ENCODE peak calls at places on chromosome 1, in four cellular contexts. S is IMR-90, B is H9, D is H1. U is an unnamed sample.

GRCh38 chr1:25122747-25123146 is 109.6 kb downstream of the SYF2 start:
- DNase-seq in S (no peak), B (no peak), D (no peak), U (no peak)

GRCh38 chr1:8423134-8423701 is 105.3 kb downstream of the SLC45A1 start:
- DNase-seq in S (no peak), B (no peak), D (no peak), U (peak; percentile 53)

GRCh38 chr1:204258213-204259115 is 44.7 kb upstream of the GOLT1A start:
- DNase-seq in D (peak; percentile 56), S (peak; percentile 63), B (peak; percentile 86), U (peak; percentile 69)

GRCh38 chr1:98940680-98941079 is 64.0 kb downstream of the PLPPR5 start:
- DNase-seq in B (no peak), S (peak; percentile 81), D (no peak), U (no peak)

GRCh38 chr1:161092621-161093028 is 3.3 kb upstream of the NECTIN4 start:
- DNase-seq in S (peak; percentile 43), D (no peak), B (no peak), U (no peak)

GRCh38 chr1:93702102-93702827 is 20.6 kb upstream of the BCAR3 start:
- DNase-seq in S (no peak), D (no peak), B (peak; percentile 10), U (no peak)

GRCh38 chr1:9505142-9505541 is 34.1 kb upstream of the SLC25A33 start:
- DNase-seq in S (no peak), D (no peak), B (no peak), U (no peak)

GRCh38 chr1:115647000-115647399 is 5.2 kb downstream of the VANGL1 start:
- DNase-seq in S (peak; percentile 28), D (no peak), B (no peak), U (no peak)

GRCh38 chr1:214791961-214792360 is 189.0 kb downstream of the CENPF start:
- DNase-seq in S (peak; percentile 50), D (no peak), B (no peak), U (peak; percentile 8)

GRCh38 chr1:147243228-147243685 is 773 bp downstream of the CHD1L start:
- DNase-seq in D (no peak), S (peak; percentile 86), B (no peak), U (no peak)

GRCh38 chr1:9399510-9400424 is 107.1 kb downstream of the SPSB1 start:
- DNase-seq in B (no peak), D (no peak), S (peak; percentile 48), U (peak; percentile 78)

GRCh38 chr1:175388286-175388685 is 195.7 kb upstream of the KIAA0040 start:
- DNase-seq in S (no peak), D (no peak), B (no peak), U (no peak)

GRCh38 chr1:157105988-157106812 is 6.6 kb upstream of the ETV3L start:
- DNase-seq in D (no peak), S (peak; percentile 97), B (no peak), U (peak; percentile 92)

GRCh38 chr1:99003911-99004269 is 771 bp downstream of the PLPPR5 start:
- DNase-seq in B (peak; percentile 36), S (no peak), D (no peak), U (no peak)

GRCh38 chr1:68346192-68346808 is 103.5 kb downstream of the RPE65 start:
- DNase-seq in B (no peak), D (no peak), S (peak; percentile 46), U (peak; percentile 54)

GRCh38 chr1:225750865-225751824 is 26.5 kb upstream of the SRP9 start:
- DNase-seq in D (no peak), S (no peak), B (no peak), U (no peak)

GRCh38 chr1:18468570-18468969 is 12.2 kb upstream of the KLHDC7A start:
- DNase-seq in B (no peak), D (no peak), S (no peak), U (no peak)

GRCh38 chr1:4048076-4048475 is 148.0 kb upstream of the C1orf174 start:
- DNase-seq in S (no peak), D (no peak), B (no peak), U (no peak)

GRCh38 chr1:13642306-13643004 is 57.5 kb upstream of the PRDM2 start:
- DNase-seq in S (no peak), B (no peak), D (no peak), U (no peak)

GRCh38 chr1:116334015-116334547 is 39.0 kb upstream of the ATP1A1 start:
- DNase-seq in D (no peak), S (peak; percentile 30), B (no peak), U (peak; percentile 74)

GRCh38 chr1:12057382-12057781 is 5.7 kb upstream of the TNFRSF8 start:
- DNase-seq in D (no peak), S (peak; percentile 23), B (no peak), U (no peak)

GRCh38 chr1:161439280-161440232 is 65.7 kb upstream of the FCGR2A start:
- DNase-seq in D (peak; percentile 23), B (peak; percentile 56), S (peak; percentile 33), U (peak; percentile 11)

GRCh38 chr1:239288964-239289535 is 97.3 kb upstream of the CHRM3 start:
- DNase-seq in S (no peak), D (no peak), B (no peak), U (no peak)

DNA sequence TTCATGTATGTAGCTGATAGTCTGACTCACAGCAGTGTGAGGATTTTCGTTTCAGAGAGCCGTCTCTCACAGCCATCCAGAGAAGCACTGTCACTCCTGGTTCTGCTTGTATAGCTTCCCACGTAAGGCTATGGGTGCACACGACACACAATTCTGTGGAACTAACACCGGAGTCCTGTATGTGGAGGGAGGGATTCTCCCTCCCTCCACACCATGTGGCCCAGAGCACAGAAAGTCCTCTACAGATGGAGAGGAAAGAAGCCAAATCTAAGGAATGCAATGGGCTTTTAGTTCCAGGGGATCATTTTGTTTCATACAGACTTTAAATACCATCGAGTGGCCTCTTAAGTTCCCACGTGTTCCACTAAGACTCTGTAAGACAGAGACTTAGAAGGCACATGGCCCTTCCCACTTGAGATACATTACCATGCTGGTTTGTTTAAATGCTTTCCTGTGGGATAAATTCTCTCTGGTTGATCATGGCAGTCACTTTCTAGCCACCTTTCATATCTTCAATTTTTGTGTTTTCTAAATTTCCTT is 156.0 kb downstream of the TGFB2 start:
- DNase-seq in S (no peak), D (no peak), B (no peak), U (no peak)
- H3K14ac ChIP-seq in S (peak overlapping the region; percentile 75), D (no peak overlapping the region), B (no peak overlapping the region), U (no peak overlapping the region)

GRCh38 chr1:228289239-228289849 is 81.5 kb downstream of the OBSCN start:
- DNase-seq in B (no peak), D (no peak), S (no peak), U (no peak)
- H3K23ac ChIP-seq in B (no peak overlapping the region), D (no peak overlapping the region), S (no peak overlapping the region), U (no peak overlapping the region)

DNA sequence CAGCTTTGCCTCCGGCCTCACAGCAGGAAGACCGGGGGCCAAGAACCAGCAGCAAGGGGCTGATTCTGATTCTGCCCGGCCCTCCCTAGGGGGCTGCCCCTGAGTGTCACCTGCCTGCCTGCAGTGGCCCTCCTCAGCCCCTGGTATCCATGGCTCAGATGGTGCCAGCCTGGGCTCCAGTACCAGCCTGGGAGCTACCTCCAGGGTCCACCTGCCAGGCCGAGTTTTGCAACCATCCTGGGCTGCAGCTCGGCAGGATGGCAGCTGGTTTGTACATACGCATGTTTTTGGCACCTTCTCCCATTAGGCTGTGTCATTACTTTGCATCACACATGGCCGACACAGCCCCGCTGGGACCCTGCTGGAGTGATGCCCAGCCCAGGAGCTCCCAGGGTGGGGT is 93.3 kb upstream of the WNT4 start:
- DNase-seq in S (no peak), B (no peak), D (no peak), U (no peak)
- H3K14ac ChIP-seq in S (no peak overlapping the region), B (no peak overlapping the region), D (no peak overlapping the region), U (no peak overlapping the region)

DNA sequence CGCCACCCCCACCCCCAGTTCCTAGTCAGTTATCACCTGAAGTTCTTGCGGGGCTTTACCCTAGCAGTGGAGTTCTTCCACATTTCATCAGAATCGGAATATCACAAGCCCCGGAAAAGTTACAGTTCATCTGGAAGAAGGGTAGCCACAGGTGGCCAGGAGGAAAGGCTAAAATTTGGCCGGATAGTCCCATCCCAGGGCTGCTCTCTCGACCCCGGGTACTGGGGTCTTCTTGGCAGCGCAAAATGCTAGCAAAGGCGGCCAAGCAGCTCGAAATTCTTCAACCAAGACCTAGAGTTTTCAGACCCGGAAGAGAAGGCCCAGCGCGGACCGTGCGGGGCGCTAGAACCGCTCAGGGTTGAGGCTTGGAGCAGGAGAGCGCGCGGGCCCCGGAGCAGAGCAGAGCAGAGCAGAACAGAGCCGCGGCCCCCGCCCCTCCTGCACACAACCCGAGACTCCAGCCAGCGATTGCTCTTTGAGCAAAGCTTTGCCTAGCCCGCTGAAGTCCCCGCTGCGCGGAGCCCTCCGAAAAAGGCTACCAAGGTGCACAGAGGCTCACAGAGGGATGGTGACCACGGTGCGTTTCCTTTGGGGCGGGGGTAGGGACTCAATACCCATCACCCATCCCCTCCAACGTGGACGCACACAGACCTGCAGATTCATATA is 8.1 kb downstream of the HLX start:
- DNase-seq in D (no peak), B (peak; percentile 65), S (no peak), U (peak; percentile 57)
- H3K23ac ChIP-seq in D (no peak overlapping the region), B (no peak overlapping the region), S (no peak overlapping the region), U (no peak overlapping the region)